ENCODE peak calls at places on chromosomes 11 and 22, in nine cellular contexts. One of them, this sample, is unnamed. For H3K4me1, the result is how much of the 10 kb centered on the place peaks cover.

GRCh38 chr22:50129121-50129734 is 39.4 kb downstream of the MOV10L1 start:
- DNase-seq in GM23338: no peak
- DNase-seq in stomach: no peak
- DNase-seq in sigmoid colon: no peak
- DNase-seq in SK-N-SH: no peak
- DNase-seq in esophagus muscularis mucosa: no peak
- DNase-seq in transverse colon: no peak
- DNase-seq in spleen: no peak
- DNase-seq in H1: no peak
- DNase-seq in this sample: no peak

GRCh38 chr11:131002145-131002544 is 85.9 kb upstream of the SNX19 start:
- DNase-seq in GM23338: no peak
- DNase-seq in stomach: no peak
- DNase-seq in sigmoid colon: no peak
- DNase-seq in SK-N-SH: no peak
- DNase-seq in esophagus muscularis mucosa: no peak
- DNase-seq in transverse colon: no peak
- DNase-seq in spleen: no peak
- DNase-seq in H1: no peak
- DNase-seq in this sample: no peak

GRCh38 chr11:34536056-34536455 is 22.5 kb upstream of the ELF5 start:
- DNase-seq in GM23338: no peak
- DNase-seq in stomach: no peak
- DNase-seq in sigmoid colon: no peak
- DNase-seq in SK-N-SH: no peak
- DNase-seq in esophagus muscularis mucosa: no peak
- DNase-seq in transverse colon: no peak
- DNase-seq in spleen: no peak
- DNase-seq in H1: no peak
- DNase-seq in this sample: no peak

GRCh38 chr22:29377979-29378378 is 10.4 kb downstream of the AP1B1 start:
- DNase-seq in GM23338: no peak
- DNase-seq in stomach: peak
- DNase-seq in sigmoid colon: peak
- DNase-seq in SK-N-SH: no peak
- DNase-seq in esophagus muscularis mucosa: no peak
- DNase-seq in transverse colon: no peak
- DNase-seq in spleen: no peak
- DNase-seq in H1: no peak
- DNase-seq in this sample: peak

GRCh38 chr22:20469110-20469855 is 26.3 kb downstream of the KLHL22 start:
- DNase-seq in GM23338: no peak
- DNase-seq in stomach: no peak
- DNase-seq in sigmoid colon: no peak
- DNase-seq in SK-N-SH: no peak
- DNase-seq in esophagus muscularis mucosa: no peak
- DNase-seq in transverse colon: no peak
- DNase-seq in spleen: peak
- DNase-seq in H1: no peak
- DNase-seq in this sample: no peak

GRCh38 chr22:37176464-37177061 is 11.5 kb downstream of the C1QTNF6 start:
- DNase-seq in GM23338: no peak
- DNase-seq in stomach: peak
- DNase-seq in sigmoid colon: peak
- DNase-seq in SK-N-SH: peak
- DNase-seq in esophagus muscularis mucosa: no peak
- DNase-seq in transverse colon: peak
- DNase-seq in spleen: peak
- DNase-seq in H1: no peak
- DNase-seq in this sample: peak

GRCh38 chr11:72924568-72925190 is 110.5 kb downstream of the ATG16L2 start:
- DNase-seq in GM23338: no peak
- DNase-seq in stomach: no peak
- DNase-seq in sigmoid colon: no peak
- DNase-seq in SK-N-SH: peak
- DNase-seq in esophagus muscularis mucosa: no peak
- DNase-seq in transverse colon: no peak
- DNase-seq in spleen: no peak
- DNase-seq in H1: no peak
- DNase-seq in this sample: no peak

GRCh38 chr22:32623943-32624342 is 149.3 kb downstream of the FBXO7 start:
- DNase-seq in GM23338: no peak
- DNase-seq in stomach: peak
- DNase-seq in sigmoid colon: peak
- DNase-seq in SK-N-SH: no peak
- DNase-seq in esophagus muscularis mucosa: peak
- DNase-seq in transverse colon: peak
- DNase-seq in spleen: no peak
- DNase-seq in H1: no peak
- DNase-seq in this sample: no peak

GRCh38 chr11:58958500-58958899 is 19.2 kb downstream of the GLYATL1 start:
- DNase-seq in GM23338: peak
- DNase-seq in stomach: peak
- DNase-seq in sigmoid colon: no peak
- DNase-seq in SK-N-SH: peak
- DNase-seq in esophagus muscularis mucosa: no peak
- DNase-seq in transverse colon: peak
- DNase-seq in spleen: peak
- DNase-seq in H1: peak
- DNase-seq in this sample: no peak

GRCh38 chr11:43282607-43283440 is 29.0 kb upstream of the API5 start:
- DNase-seq in GM23338: peak
- DNase-seq in stomach: no peak
- DNase-seq in sigmoid colon: no peak
- DNase-seq in SK-N-SH: peak
- DNase-seq in esophagus muscularis mucosa: peak
- DNase-seq in transverse colon: peak
- DNase-seq in spleen: peak
- DNase-seq in H1: peak
- DNase-seq in this sample: no peak

GRCh38 chr11:73663604-73664495 is 17.5 kb downstream of the PLEKHB1 start:
- DNase-seq in GM23338: no peak
- DNase-seq in stomach: no peak
- DNase-seq in sigmoid colon: no peak
- DNase-seq in SK-N-SH: no peak
- DNase-seq in esophagus muscularis mucosa: no peak
- DNase-seq in transverse colon: no peak
- DNase-seq in spleen: no peak
- DNase-seq in H1: no peak
- DNase-seq in this sample: no peak

GRCh38 chr22:20015971-20016733 is 471 bp downstream of the ARVCF start:
- DNase-seq in GM23338: peak
- DNase-seq in stomach: peak
- DNase-seq in sigmoid colon: peak
- DNase-seq in SK-N-SH: peak
- DNase-seq in esophagus muscularis mucosa: no peak
- DNase-seq in transverse colon: peak
- DNase-seq in spleen: peak
- DNase-seq in H1: peak
- DNase-seq in this sample: no peak

GRCh38 chr22:32539631-32540449 is 65.2 kb downstream of the FBXO7 start:
- DNase-seq in GM23338: no peak
- DNase-seq in stomach: no peak
- DNase-seq in sigmoid colon: peak
- DNase-seq in SK-N-SH: no peak
- DNase-seq in esophagus muscularis mucosa: no peak
- DNase-seq in transverse colon: peak
- DNase-seq in spleen: no peak
- DNase-seq in H1: no peak
- DNase-seq in this sample: no peak

GRCh38 chr11:76069061-76069460 is 137.2 kb downstream of the WNT11 start:
- DNase-seq in GM23338: no peak
- DNase-seq in stomach: no peak
- DNase-seq in sigmoid colon: no peak
- DNase-seq in SK-N-SH: no peak
- DNase-seq in esophagus muscularis mucosa: no peak
- DNase-seq in transverse colon: no peak
- DNase-seq in spleen: no peak
- DNase-seq in H1: no peak
- DNase-seq in this sample: peak

GRCh38 chr22:45804986-45805325 is 133.3 kb downstream of the ATXN10 start:
- DNase-seq in GM23338: no peak
- DNase-seq in stomach: no peak
- DNase-seq in sigmoid colon: no peak
- DNase-seq in SK-N-SH: no peak
- DNase-seq in esophagus muscularis mucosa: no peak
- DNase-seq in transverse colon: no peak
- DNase-seq in spleen: no peak
- DNase-seq in H1: no peak
- DNase-seq in this sample: no peak

GRCh38 chr11:44456544-44457270 is 108.8 kb upstream of the CD82 start:
- DNase-seq in GM23338: peak
- DNase-seq in stomach: no peak
- DNase-seq in sigmoid colon: no peak
- DNase-seq in SK-N-SH: peak
- DNase-seq in esophagus muscularis mucosa: no peak
- DNase-seq in transverse colon: no peak
- DNase-seq in spleen: no peak
- DNase-seq in H1: peak
- DNase-seq in this sample: no peak

DNA sequence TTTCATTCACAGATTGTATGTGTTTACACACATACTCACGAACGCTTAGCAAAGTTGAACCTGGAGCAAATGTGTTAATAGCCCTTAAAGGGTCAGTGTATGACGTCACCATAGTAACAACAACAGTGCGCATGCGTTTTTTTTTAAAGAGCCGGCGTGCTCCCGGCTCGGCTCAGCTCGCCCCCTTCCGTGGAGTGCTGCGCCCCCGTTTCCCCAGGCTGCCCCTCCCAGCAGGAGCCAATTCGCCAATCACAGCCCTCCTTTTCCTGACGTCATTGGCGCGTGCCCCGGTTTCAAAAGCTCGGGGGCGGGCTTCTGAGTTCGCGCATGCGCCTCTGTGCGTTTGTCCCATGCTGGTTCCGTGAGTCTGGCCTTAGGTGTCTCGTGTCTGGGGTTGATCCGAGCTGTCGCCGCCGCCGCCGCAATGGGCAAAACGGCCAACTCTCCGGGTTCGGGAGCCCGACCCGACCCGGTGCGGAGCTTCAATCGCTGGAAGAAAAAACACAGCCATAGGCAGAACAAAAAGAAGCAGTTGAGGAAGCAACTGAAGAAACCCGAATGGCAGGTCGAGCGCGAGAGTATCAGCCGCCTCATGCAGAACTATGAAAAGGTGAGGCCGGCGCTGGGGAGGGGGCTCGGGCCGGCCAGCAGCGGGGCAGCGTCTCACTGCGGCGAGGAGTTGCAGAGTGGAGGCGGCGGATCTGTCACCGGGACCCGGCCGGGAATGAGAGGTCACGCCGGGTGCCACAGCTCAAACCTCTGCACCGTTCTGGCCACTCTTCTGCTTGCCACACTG is at the start of gene DDX10:
- DNase-seq in GM23338: peak
- DNase-seq in stomach: peak
- DNase-seq in sigmoid colon: peak
- DNase-seq in SK-N-SH: peak
- DNase-seq in esophagus muscularis mucosa: peak
- DNase-seq in transverse colon: peak
- DNase-seq in spleen: peak
- DNase-seq in H1: peak
- DNase-seq in this sample: peak
- TF ChIP-seq POLR2AphosphoS5 in GM23338: peak
- TF ChIP-seq POLR2AphosphoS5 in stomach: no peak
- TF ChIP-seq POLR2AphosphoS5 in sigmoid colon: peak
- TF ChIP-seq POLR2AphosphoS5 in SK-N-SH: no peak
- TF ChIP-seq POLR2AphosphoS5 in esophagus muscularis mucosa: peak
- TF ChIP-seq POLR2AphosphoS5 in transverse colon: no peak
- TF ChIP-seq POLR2AphosphoS5 in spleen: peak
- TF ChIP-seq POLR2AphosphoS5 in H1: peak
- TF ChIP-seq POLR2AphosphoS5 in this sample: peak

DNA sequence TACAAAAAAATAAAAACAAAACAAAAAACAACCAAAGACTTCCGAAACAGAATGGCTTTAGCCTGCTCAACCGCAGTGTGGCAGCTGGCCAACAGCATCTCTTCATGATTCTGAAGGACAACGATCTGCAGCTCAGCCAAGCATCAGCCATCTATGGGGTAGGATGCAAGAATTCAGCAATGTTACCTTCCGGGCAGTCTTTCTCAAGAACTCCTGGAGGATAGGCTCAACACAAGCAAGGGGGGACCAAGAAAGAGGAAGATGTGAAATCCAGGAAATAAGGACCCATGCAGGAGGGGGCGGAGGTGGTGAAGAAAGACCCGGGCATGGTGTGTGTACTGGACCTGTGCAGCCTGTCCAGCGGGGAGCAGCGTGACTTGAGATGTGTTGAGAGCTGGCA is 3.5 kb upstream of the TSPO start:
- DNase-seq in GM23338: no peak
- DNase-seq in stomach: no peak
- DNase-seq in sigmoid colon: no peak
- DNase-seq in SK-N-SH: no peak
- DNase-seq in esophagus muscularis mucosa: no peak
- DNase-seq in transverse colon: peak
- DNase-seq in spleen: no peak
- DNase-seq in H1: no peak
- DNase-seq in this sample: peak
- H3K4me1 ChIP-seq in GM23338: under half
- H3K4me1 ChIP-seq in stomach: under half
- H3K4me1 ChIP-seq in sigmoid colon: under half
- H3K4me1 ChIP-seq in SK-N-SH: under half
- H3K4me1 ChIP-seq in esophagus muscularis mucosa: under half
- H3K4me1 ChIP-seq in transverse colon: under half
- H3K4me1 ChIP-seq in spleen: half or more
- H3K4me1 ChIP-seq in H1: under half
- H3K4me1 ChIP-seq in this sample: under half

DNA sequence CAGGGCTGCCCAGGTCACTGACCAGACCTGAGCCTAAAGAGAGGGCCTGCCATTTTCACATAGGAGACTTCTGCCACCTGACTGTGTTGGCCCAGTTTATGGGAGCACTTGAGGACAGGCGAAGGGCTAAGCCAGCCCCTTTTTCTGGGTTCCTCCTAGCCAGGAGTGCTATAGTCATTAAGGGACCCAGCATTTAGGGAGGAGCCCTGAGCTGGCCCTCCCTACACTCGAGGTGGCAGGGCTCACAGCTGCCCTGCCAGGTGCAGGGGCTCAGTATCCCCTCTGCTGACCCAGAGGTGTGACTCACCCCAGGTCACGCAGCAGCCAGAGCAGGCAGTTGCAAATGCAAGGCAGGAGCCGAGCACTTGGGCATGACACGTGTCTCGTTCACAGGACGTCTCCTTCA is 86.3 kb upstream of the CRYBB3 start:
- DNase-seq in GM23338: no peak
- DNase-seq in stomach: peak
- DNase-seq in sigmoid colon: no peak
- DNase-seq in SK-N-SH: no peak
- DNase-seq in esophagus muscularis mucosa: no peak
- DNase-seq in transverse colon: peak
- DNase-seq in spleen: no peak
- DNase-seq in H1: no peak
- DNase-seq in this sample: no peak
- H3K4me3 ChIP-seq in GM23338: no peak
- H3K4me3 ChIP-seq in stomach: peak
- H3K4me3 ChIP-seq in sigmoid colon: no peak
- H3K4me3 ChIP-seq in SK-N-SH: no peak
- H3K4me3 ChIP-seq in esophagus muscularis mucosa: peak
- H3K4me3 ChIP-seq in transverse colon: no peak
- H3K4me3 ChIP-seq in spleen: no peak
- H3K4me3 ChIP-seq in H1: no peak
- H3K4me3 ChIP-seq in this sample: peak

GRCh38 chr11:25197515-25197914 is 700.7 kb downstream of the LUZP2 start:
- DNase-seq in GM23338: no peak
- DNase-seq in stomach: no peak
- DNase-seq in sigmoid colon: no peak
- DNase-seq in SK-N-SH: no peak
- DNase-seq in esophagus muscularis mucosa: no peak
- DNase-seq in transverse colon: no peak
- DNase-seq in spleen: no peak
- DNase-seq in H1: no peak
- DNase-seq in this sample: no peak
- TF ChIP-seq POLR2AphosphoS5 in GM23338: no peak
- TF ChIP-seq POLR2AphosphoS5 in stomach: no peak
- TF ChIP-seq POLR2AphosphoS5 in sigmoid colon: no peak
- TF ChIP-seq POLR2AphosphoS5 in SK-N-SH: no peak
- TF ChIP-seq POLR2AphosphoS5 in esophagus muscularis mucosa: no peak
- TF ChIP-seq POLR2AphosphoS5 in transverse colon: no peak
- TF ChIP-seq POLR2AphosphoS5 in spleen: no peak
- TF ChIP-seq POLR2AphosphoS5 in H1: no peak
- TF ChIP-seq POLR2AphosphoS5 in this sample: no peak

This sample was measured in upper lobe of left lung.